ENCODE peak calls at places on chromosomes 1 and 21, in ten cellular contexts. A is CD8-positive, alpha-beta T cell; K is fibroblast of mammary gland; S is osteoblast; R is HFF-Myc; J is CD4-positive, alpha-beta T cell; X is sigmoid colon; Y is HCT116; P is Calu3; O is PC-3. F is an unnamed sample.

GRCh38 chr1:215754112-215754511 is 187.0 kb downstream of the KCTD3 start:
- DNase-seq in X (no peak), Y (no peak), K (no peak), O (no peak), A (no peak), P (no peak), R (no peak), J (no peak), S (no peak), F (no peak)

GRCh38 chr1:10084045-10084444 is 51.3 kb downstream of the UBE4B start:
- DNase-seq in K (no peak), O (no peak), S (no peak), J (no peak), P (no peak), Y (no peak), A (no peak), R (no peak), X (no peak), F (peak)

GRCh38 chr1:37055631-37056030 is 21.3 kb upstream of the GRIK3 start:
- DNase-seq in P (no peak), A (no peak), X (no peak), K (no peak), S (no peak), J (no peak), Y (no peak), R (no peak), O (no peak), F (no peak)

GRCh38 chr1:36358514-36359084 is 27.1 kb downstream of the STK40 start:
- DNase-seq in P (no peak), R (no peak), J (no peak), O (no peak), K (no peak), Y (no peak), A (no peak), S (no peak), X (no peak), F (no peak)

GRCh38 chr1:160117709-160118183 is 2.2 kb downstream of the ATP1A2 start:
- DNase-seq in R (no peak), P (no peak), A (no peak), S (peak), O (no peak), X (peak), K (peak), Y (no peak), J (no peak), F (no peak)

GRCh38 chr1:179754031-179754624 is 11.0 kb downstream of the FAM163A start:
- DNase-seq in K (peak), Y (no peak), R (no peak), A (no peak), S (peak), J (no peak), O (peak), P (no peak), X (no peak), F (peak)

GRCh38 chr21:34544032-34544496 is 32.1 kb upstream of the KCNE1 start:
- DNase-seq in Y (peak), P (peak), O (peak), X (no peak), J (no peak), K (peak), A (no peak), S (peak), R (peak), F (no peak)

GRCh38 chr1:169899519-169900217 is 6.0 kb upstream of the SCYL3 start:
- DNase-seq in O (no peak), P (no peak), K (no peak), R (no peak), A (no peak), Y (peak), X (no peak), J (no peak), S (no peak), F (no peak)

GRCh38 chr1:156145622-156146005 is 7.8 kb upstream of the SEMA4A start:
- DNase-seq in A (no peak), S (no peak), R (no peak), O (no peak), P (no peak), Y (no peak), J (no peak), X (no peak), K (no peak), F (no peak)

GRCh38 chr1:65440915-65441314 is 20.4 kb downstream of the LEPR start:
- DNase-seq in J (no peak), O (no peak), Y (no peak), X (no peak), A (no peak), R (no peak), S (peak), K (peak), P (no peak), F (no peak)

GRCh38 chr1:61742620-61743431 is 546 bp downstream of the PATJ start:
- DNase-seq in Y (no peak), J (no peak), S (peak), R (no peak), O (peak), X (peak), P (peak), A (no peak), K (peak), F (peak)

GRCh38 chr1:70805641-70806040 is 242.0 kb downstream of the PTGER3 start:
- DNase-seq in K (no peak), O (no peak), X (no peak), R (no peak), J (no peak), Y (no peak), P (no peak), A (no peak), S (no peak), F (no peak)

GRCh38 chr1:47023268-47024137 is at the start of gene CYP4X1:
- DNase-seq in J (no peak), S (peak), K (no peak), O (no peak), R (no peak), X (peak), A (no peak), P (peak), Y (no peak), F (no peak)

GRCh38 chr1:117676615-117677130 is 70.8 kb downstream of the TENT5C start:
- DNase-seq in A (no peak), S (no peak), Y (no peak), X (no peak), P (no peak), R (no peak), J (no peak), K (no peak), O (no peak), F (no peak)

GRCh38 chr1:29166291-29166878 is 15.3 kb downstream of the SRSF4 start:
- DNase-seq in X (no peak), P (no peak), A (no peak), Y (no peak), S (no peak), K (no peak), O (no peak), R (no peak), J (no peak), F (no peak)

GRCh38 chr1:244256086-244256485 is 195.6 kb downstream of the ADSS2 start:
- DNase-seq in R (no peak), Y (no peak), K (no peak), X (no peak), P (no peak), S (no peak), A (no peak), O (no peak), J (no peak), F (no peak)

GRCh38 chr21:46078984-46079356 is 18.9 kb upstream of the COL6A2 start:
- DNase-seq in P (no peak), A (no peak), K (peak), R (no peak), Y (no peak), X (no peak), O (no peak), S (peak), J (no peak), F (peak)

GRCh38 chr1:19646366-19646765 is 2.3 kb downstream of the NBL1 start:
- DNase-seq in O (peak), X (no peak), R (no peak), K (no peak), S (peak), A (no peak), P (peak), J (no peak), Y (no peak), F (no peak)

GRCh38 chr1:53315456-53316048 is 12.3 kb downstream of the LRP8 start:
- DNase-seq in A (no peak), Y (no peak), K (no peak), R (no peak), X (no peak), O (no peak), S (peak), P (no peak), J (no peak), F (no peak)

GRCh38 chr1:71461416-71461815 is 380.6 kb upstream of the ZRANB2 start:
- DNase-seq in Y (no peak), S (no peak), R (no peak), J (no peak), K (no peak), P (no peak), A (no peak), O (peak), X (no peak), F (no peak)

GRCh38 chr1:210677533-210677932 is 348.8 kb downstream of the HHAT start:
- DNase-seq in O (no peak), J (no peak), X (no peak), K (no peak), Y (no peak), R (no peak), A (no peak), P (no peak), S (peak), F (no peak)

GRCh38 chr1:166876540-166876838 is 425 bp upstream of the TADA1 start:
- DNase-seq in P (no peak), X (no peak), Y (no peak), A (no peak), O (no peak), S (no peak), K (no peak), R (no peak), J (no peak), F (no peak)

GRCh38 chr1:102191723-102192122 is 195.0 kb upstream of the OLFM3 start:
- DNase-seq in Y (peak), S (peak), R (no peak), J (no peak), K (peak), P (peak), X (no peak), O (peak), A (no peak), F (peak)

GRCh38 chr1:208209286-208209685 is 34.9 kb downstream of the PLXNA2 start:
- DNase-seq in J (no peak), K (no peak), A (no peak), R (no peak), Y (no peak), X (no peak), P (no peak), O (no peak), S (no peak), F (no peak)

DNA sequence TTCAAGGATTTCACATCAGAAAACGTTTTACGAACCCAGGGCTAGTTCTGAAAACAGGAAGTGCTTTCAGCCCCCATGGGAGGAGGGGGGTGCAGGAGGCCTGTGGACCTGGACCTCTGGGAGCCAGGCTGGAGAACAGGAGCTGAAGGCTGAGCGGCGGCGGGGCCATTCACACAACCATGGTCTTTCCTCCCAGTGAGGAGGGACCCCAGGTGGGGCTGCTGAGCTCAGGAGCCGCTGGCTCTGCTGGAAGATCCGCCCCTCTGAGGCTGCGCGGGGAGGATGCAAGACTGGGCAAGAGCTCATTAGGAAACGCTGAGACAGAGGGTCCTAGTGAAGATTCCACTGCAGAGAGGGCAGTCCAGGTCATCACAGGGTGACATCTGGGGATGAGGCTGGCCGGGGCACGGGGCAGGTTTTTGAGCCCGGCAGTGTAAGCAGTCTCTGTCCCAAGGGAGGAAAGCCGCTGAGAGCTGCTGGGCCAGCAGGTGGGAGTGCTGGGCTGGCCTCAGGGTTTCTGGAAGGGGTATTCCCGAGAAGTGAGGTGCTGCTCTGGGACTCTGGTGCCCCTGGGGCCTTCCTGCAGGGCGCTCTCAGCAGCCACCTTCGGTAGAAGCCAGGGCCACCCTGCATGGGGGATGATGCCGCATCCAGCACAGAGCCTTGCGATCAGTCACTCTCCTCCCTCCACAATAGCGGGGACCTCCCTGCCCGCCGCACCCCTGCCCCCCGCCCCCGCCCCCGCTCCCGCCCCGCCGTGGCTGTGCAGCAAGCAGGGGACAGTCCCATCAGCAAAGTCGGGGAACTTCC is 7.5 kb downstream of the MX2 start:
- DNase-seq in J (peak), K (peak), P (no peak), O (no peak), Y (no peak), X (peak), R (no peak), S (no peak), A (no peak), F (no peak)
- TF ChIP-seq CTCF in J (no peak), K (peak), P (no peak), O (no peak), Y (no peak), X (no peak), R (no peak), S (no peak), A (no peak), F (no peak)

DNA sequence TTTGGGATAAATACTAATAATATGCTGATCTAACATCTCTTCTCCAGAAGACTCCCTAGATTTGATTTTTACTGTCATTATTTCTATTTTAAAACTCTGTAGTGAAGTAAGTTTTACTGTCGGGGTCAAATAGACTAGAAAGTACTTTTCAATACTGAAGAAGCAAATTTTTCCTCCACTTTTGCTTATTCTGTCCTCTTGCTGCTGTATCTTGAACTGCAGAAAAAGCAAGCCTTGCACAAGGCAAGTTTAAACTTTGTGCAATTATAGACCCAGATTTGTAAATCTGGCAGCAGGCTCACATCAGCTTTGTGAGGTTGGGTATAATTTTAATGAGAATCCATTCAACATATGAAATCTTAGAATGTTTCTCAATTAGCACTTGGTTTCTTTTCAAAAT is 151.1 kb upstream of the ETS2 start:
- DNase-seq in X (no peak), S (no peak), Y (no peak), O (no peak), P (no peak), R (no peak), K (no peak), A (no peak), J (no peak), F (no peak)
- TF ChIP-seq CTCF in X (no peak), S (peak), Y (no peak), O (no peak), P (no peak), R (no peak), K (no peak), A (no peak), J (no peak), F (no peak)

GRCh38 chr1:109719337-109719837 is 7.3 kb downstream of the GSTM5 start:
- DNase-seq in O (peak), X (no peak), K (peak), A (no peak), J (no peak), R (no peak), Y (no peak), S (peak), P (no peak), F (no peak)

GRCh38 chr1:109716121-109716520 is 4.1 kb downstream of the GSTM5 start:
- DNase-seq in R (no peak), O (no peak), S (no peak), J (no peak), P (no peak), X (no peak), K (no peak), Y (no peak), A (no peak), F (no peak)

GRCh38 chr1:109716570-109717090 is 4.6 kb downstream of the GSTM5 start:
- DNase-seq in K (no peak), J (no peak), A (no peak), Y (no peak), S (no peak), O (no peak), X (no peak), P (no peak), R (no peak), F (no peak)

GRCh38 chr1:109717729-109718128 is 5.7 kb downstream of the GSTM5 start:
- DNase-seq in K (no peak), A (no peak), O (no peak), R (no peak), P (no peak), S (no peak), X (no peak), J (no peak), Y (no peak), F (no peak)

DNA sequence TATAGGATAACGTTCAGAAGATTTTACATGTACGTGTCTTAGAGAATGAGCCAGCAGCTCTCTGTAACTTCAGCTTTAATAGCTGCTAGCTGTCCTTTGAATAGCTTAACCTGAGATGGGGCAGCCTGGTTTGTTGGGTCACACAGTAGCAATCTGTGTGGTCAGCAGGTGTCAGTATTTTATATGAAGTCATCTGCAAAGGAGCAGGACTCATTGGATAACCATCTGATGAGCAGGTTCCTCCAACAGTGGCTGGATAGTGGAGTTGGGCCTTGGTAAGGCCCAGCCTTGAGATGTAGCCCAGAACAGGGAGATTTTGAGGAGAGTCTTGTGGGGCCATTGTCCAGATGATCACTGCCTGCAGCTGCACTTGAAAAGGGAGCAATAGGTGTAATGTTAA is 6.4 kb downstream of the GSTM5 start:
- DNase-seq in X (no peak), R (no peak), K (peak), S (no peak), Y (peak), A (no peak), J (no peak), O (peak), P (peak), F (no peak)
- TF ChIP-seq CTCF in X (no peak), R (no peak), K (no peak), S (no peak), Y (peak), A (no peak), J (no peak), O (peak), P (no peak), F (no peak)

DNA sequence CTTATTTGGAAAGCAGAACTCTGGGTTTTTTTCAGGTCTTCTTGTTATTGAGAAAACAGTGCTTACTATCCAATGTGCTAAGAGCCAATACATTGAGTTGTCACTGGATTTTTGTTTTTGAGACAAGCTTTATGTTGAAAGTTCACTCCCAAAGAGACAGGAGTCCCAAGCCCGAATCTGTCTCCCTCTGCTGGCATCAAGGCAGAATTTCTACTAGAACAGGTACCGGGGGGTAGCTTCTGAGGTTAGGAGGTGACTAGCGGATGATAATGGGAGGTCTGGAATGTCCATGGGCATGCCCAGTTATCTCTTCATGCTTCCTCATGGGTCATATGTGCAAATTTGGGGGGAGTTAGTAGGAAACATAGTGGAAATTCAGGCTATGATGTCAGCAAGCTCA is 25.1 kb downstream of the ZNF124 start:
- DNase-seq in P (no peak), S (no peak), Y (no peak), O (no peak), K (no peak), X (no peak), A (no peak), J (no peak), R (no peak), F (no peak)
- TF ChIP-seq CTCF in P (peak), S (peak), Y (no peak), O (peak), K (peak), X (no peak), A (no peak), J (no peak), R (peak), F (peak)

DNA sequence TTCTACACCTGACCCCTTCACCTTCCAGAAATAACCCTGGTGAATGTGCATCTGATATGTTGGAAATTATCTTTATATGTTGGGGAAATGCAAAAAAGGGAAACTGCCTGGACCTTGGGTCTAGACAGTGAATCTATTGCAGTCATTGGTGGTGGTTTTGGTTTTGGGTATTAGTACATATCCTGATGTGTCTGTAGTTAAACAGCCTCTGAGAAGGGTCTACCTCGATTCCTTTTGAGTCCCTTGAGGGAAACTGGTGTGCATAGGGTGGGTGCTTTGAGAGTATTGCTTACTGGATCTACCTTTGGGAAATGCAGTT is 127.3 kb upstream of the KIAA0040 start:
- DNase-seq in X (no peak), K (no peak), O (no peak), S (no peak), A (no peak), J (no peak), R (no peak), P (no peak), Y (no peak), F (no peak)
- TF ChIP-seq CTCF in X (no peak), K (no peak), O (no peak), S (peak), A (peak), J (peak), R (no peak), P (peak), Y (no peak), F (no peak)

DNA sequence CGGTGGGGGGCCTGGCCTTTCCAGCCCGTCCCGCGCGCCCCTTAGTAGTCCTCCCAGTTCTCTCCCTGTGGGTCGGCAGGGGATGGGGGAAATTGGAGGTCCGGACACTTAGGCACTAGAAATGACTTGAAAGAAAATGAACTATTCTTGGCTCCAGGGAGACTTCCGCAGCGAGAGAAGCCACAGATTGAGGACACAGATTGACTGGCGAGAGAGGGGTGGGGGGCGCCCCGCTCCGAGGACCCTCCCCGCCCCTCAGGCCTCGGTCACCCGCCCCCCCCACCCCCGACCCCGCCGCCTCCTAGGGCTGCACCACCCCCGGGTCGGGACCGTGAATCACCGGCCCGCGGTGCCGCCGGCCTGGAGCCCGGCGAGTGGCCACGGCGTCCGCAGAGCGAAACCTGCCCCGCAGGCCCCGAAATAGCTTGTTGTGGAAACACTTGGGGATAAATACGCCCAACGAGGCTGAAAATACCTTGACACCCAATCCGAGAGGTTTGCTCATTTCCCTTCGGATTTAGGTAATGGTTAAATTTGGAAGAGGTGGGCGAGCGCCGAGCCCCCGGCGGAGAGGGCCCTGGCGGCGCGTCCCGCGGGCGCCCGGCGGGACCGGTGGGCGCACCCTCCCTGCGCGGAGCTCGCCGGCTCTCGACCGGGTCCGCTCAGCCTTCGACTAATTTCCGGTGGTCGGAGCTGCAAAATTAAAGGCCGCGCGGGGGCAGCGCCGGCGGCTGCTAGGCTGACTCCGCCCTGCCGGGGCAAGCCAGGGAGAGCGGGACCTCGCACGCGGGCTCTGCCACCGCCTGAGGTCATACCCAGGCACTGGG is at the start of gene GFI1:
- DNase-seq in Y (no peak), K (no peak), S (peak), P (no peak), X (no peak), J (peak), A (peak), R (no peak), O (no peak), F (no peak)
- TF ChIP-seq CTCF in Y (no peak), K (no peak), S (no peak), P (no peak), X (no peak), J (no peak), A (no peak), R (no peak), O (no peak), F (no peak)

F was measured in D721Med.